ENCODE peak calls at places on chromosomes 11 and 22, in ten cellular contexts. F is foreskin fibroblast; U is tibial nerve; Z is effector memory CD4-positive, alpha-beta T cell; R is cardiac fibroblast; D is naive thymus-derived CD4-positive, alpha-beta T cell; V is lung; Y is IMR-90; P is stomach; N is A549. L is an unnamed sample.

GRCh38 chr11:14067686-14068085 is 105.2 kb downstream of the SPON1 start:
- DNase-seq in R (no peak), F (no peak), P (no peak), Y (no peak), Z (no peak), V (no peak), U (no peak), N (no peak), D (no peak), L (no peak)

GRCh38 chr11:30429550-30429949 is 106.6 kb downstream of the ARL14EP start:
- DNase-seq in P (no peak), U (no peak), R (no peak), F (no peak), Z (no peak), Y (no peak), V (no peak), D (no peak), N (no peak), L (no peak)

GRCh38 chr11:77269484-77270123 is 31.9 kb downstream of the GDPD4 start:
- DNase-seq in V (no peak), Y (peak), N (no peak), D (no peak), P (no peak), Z (no peak), U (no peak), R (peak), F (no peak), L (no peak)

GRCh38 chr11:102223859-102224258 is 93.4 kb upstream of the BIRC3 start:
- DNase-seq in D (no peak), P (no peak), Z (no peak), V (no peak), Y (peak), F (peak), R (peak), N (no peak), U (no peak), L (no peak)

GRCh38 chr11:63564056-63564784 is 1.0 kb upstream of the PLAAT2 start:
- DNase-seq in P (peak), F (no peak), U (no peak), Y (no peak), Z (no peak), D (no peak), N (no peak), R (no peak), V (peak), L (no peak)

GRCh38 chr11:134041791-134042696 is 26.8 kb upstream of the JAM3 start:
- DNase-seq in Y (no peak), U (no peak), Z (no peak), F (peak), P (no peak), R (no peak), N (no peak), V (no peak), D (no peak), L (no peak)

GRCh38 chr11:26583550-26583949 is 11.5 kb upstream of the MUC15 start:
- DNase-seq in F (peak), P (no peak), Y (no peak), Z (no peak), D (no peak), V (peak), R (peak), N (no peak), U (no peak), L (no peak)

GRCh38 chr11:71332046-71332445 is 79.7 kb upstream of the SHANK2 start:
- DNase-seq in U (no peak), N (no peak), V (no peak), P (peak), Y (no peak), D (no peak), F (no peak), Z (no peak), R (no peak), L (no peak)

GRCh38 chr11:73349633-73350032 is 26.6 kb upstream of the RELT start:
- DNase-seq in R (no peak), U (no peak), Z (no peak), V (no peak), N (no peak), P (no peak), D (no peak), Y (no peak), F (no peak), L (no peak)

GRCh38 chr11:69243496-69244200 is 50.3 kb upstream of the MYEOV start:
- DNase-seq in D (no peak), Y (no peak), F (no peak), R (no peak), V (no peak), Z (no peak), P (peak), N (no peak), U (no peak), L (no peak)

GRCh38 chr11:100956321-100956720 is 173.3 kb downstream of the PGR start:
- DNase-seq in V (no peak), N (no peak), F (no peak), Y (no peak), U (no peak), P (no peak), Z (no peak), R (no peak), D (no peak), L (no peak)

DNA sequence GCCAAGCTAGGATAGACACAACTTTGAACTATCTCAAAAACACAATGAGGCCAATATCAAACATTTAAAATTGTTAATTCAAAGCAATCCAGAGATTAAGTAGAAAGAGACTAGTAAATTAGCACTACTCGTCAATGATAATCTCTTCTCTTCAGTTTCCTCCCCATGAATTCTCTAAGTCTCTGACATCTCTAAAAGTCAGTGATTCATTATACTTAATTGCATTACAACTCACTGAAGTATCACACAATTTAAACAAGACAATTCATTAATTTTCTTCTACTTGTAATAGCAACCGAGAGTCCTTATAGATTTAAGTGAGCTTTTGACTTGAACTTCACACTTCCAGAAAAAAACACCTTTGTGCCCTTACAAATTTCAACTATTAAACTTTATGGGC is 4.3 kb downstream of the DDX6 start:
- DNase-seq in N (no peak), U (no peak), D (no peak), Y (no peak), F (no peak), R (no peak), Z (no peak), P (no peak), V (no peak), L (no peak)
- H3K4me3 ChIP-seq in N (no peak), U (no peak), D (peak), Y (no peak), F (no peak), R (no peak), Z (no peak), P (no peak), V (no peak), L (no peak)

GRCh38 chr11:7882860-7883259 is 48.2 kb downstream of the OR10A6 start:
- DNase-seq in N (no peak), V (no peak), R (peak), D (no peak), Z (no peak), U (no peak), F (no peak), Y (peak), P (no peak), L (no peak)
- H3K4me3 ChIP-seq in N (no peak), V (no peak), R (no peak), D (no peak), Z (no peak), U (no peak), F (no peak), Y (no peak), P (no peak), L (no peak)

GRCh38 chr11:65591939-65592814 is 3.4 kb downstream of the KCNK7 start:
- DNase-seq in N (no peak), D (no peak), U (no peak), P (peak), R (no peak), Z (no peak), V (no peak), Y (peak), F (peak), L (no peak)
- H3K4me3 ChIP-seq in N (no peak), D (no peak), U (peak), P (peak), R (no peak), Z (no peak), V (no peak), Y (no peak), F (no peak), L (no peak)

GRCh38 chr11:111764621-111765020 is 1.6 kb downstream of the PPP2R1B start:
- DNase-seq in Z (no peak), Y (peak), R (no peak), D (no peak), V (no peak), N (no peak), U (no peak), F (no peak), P (no peak), L (no peak)
- H3K4me3 ChIP-seq in Z (no peak), Y (peak), R (no peak), D (peak), V (peak), N (peak), U (peak), F (peak), P (peak), L (peak)

GRCh38 chr11:128349650-128350296 is 237.6 kb downstream of the ETS1 start:
- DNase-seq in F (no peak), Z (no peak), U (no peak), Y (no peak), P (no peak), R (no peak), N (no peak), V (no peak), D (peak), L (no peak)
- H3K4me3 ChIP-seq in F (no peak), Z (no peak), U (no peak), Y (no peak), P (no peak), R (no peak), N (no peak), V (no peak), D (peak), L (no peak)

GRCh38 chr22:50170453-50171318 is at the start of gene PANX2:
- DNase-seq in N (no peak), Y (no peak), D (no peak), F (no peak), V (no peak), Z (no peak), P (no peak), R (no peak), U (no peak), L (no peak)
- H3K4me3 ChIP-seq in N (peak), Y (peak), D (no peak), F (peak), V (peak), Z (no peak), P (peak), R (peak), U (peak), L (no peak)